ENCODE peak calls at places on chromosomes 7 and 10, in ten cellular contexts. V is fibroblast of lung, K is OCI-LY7, S is PC-3, F is neural progenitor cell, Q is tibial artery, P is BJ, U is foreskin fibroblast, O is astrocyte of the cerebellum, B is left ventricle myocardium inferior. C is an unnamed sample.

GRCh38 chr10:84783909-84784308 is 455.5 kb downstream of the CCSER2 start:
- DNase-seq in V (no peak), K (no peak), S (no peak), F (no peak), Q (no peak), P (no peak), U (no peak), O (no peak), B (no peak), C (no peak)

GRCh38 chr7:8923164-8923806 is 489.9 kb downstream of the NXPH1 start:
- DNase-seq in V (no peak), K (no peak), S (no peak), F (no peak), Q (no peak), P (no peak), U (no peak), O (no peak), B (no peak), C (no peak)

GRCh38 chr7:158467562-158467961 is 120.1 kb downstream of the PTPRN2 start:
- DNase-seq in V (no peak), K (no peak), S (no peak), F (no peak), Q (no peak), P (no peak), U (no peak), O (no peak), B (no peak), C (no peak)

GRCh38 chr10:34789993-34790506 is 25.0 kb downstream of the PARD3 start:
- DNase-seq in V (no peak), K (no peak), S (no peak), F (no peak), Q (no peak), P (no peak), U (no peak), O (no peak), B (no peak), C (no peak)

GRCh38 chr10:95356190-95356955 is 65.6 kb upstream of the PDLIM1 start:
- DNase-seq in V (no peak), K (no peak), S (no peak), F (no peak), Q (no peak), P (no peak), U (no peak), O (no peak), B (no peak), C (no peak)

GRCh38 chr7:86995052-86995725 is 64.3 kb downstream of the ELAPOR2 start:
- DNase-seq in V (peak), K (no peak), S (no peak), F (no peak), Q (no peak), P (no peak), U (no peak), O (no peak), B (no peak), C (no peak)

GRCh38 chr7:42237162-42237821 is at the start of gene GLI3:
- DNase-seq in V (peak), K (no peak), S (peak), F (peak), Q (peak), P (peak), U (peak), O (peak), B (peak), C (peak)

GRCh38 chr10:99976886-99977391 is 32.8 kb downstream of the DNMBP start:
- DNase-seq in V (peak), K (no peak), S (peak), F (no peak), Q (no peak), P (peak), U (peak), O (peak), B (no peak), C (peak)

GRCh38 chr10:117619200-117619599 is 76.7 kb downstream of the EMX2 start:
- DNase-seq in V (no peak), K (no peak), S (no peak), F (no peak), Q (no peak), P (no peak), U (no peak), O (no peak), B (no peak), C (no peak)

GRCh38 chr10:90712529-90712928 is 145.3 kb downstream of the HTR7 start:
- DNase-seq in V (no peak), K (no peak), S (no peak), F (no peak), Q (no peak), P (no peak), U (no peak), O (no peak), B (no peak), C (no peak)

GRCh38 chr10:113216068-113216467 is 266.0 kb downstream of the TCF7L2 start:
- DNase-seq in V (no peak), K (no peak), S (peak), F (peak), Q (no peak), P (no peak), U (no peak), O (no peak), B (no peak), C (no peak)
- TF ChIP-seq CTCF in V (peak), K (no peak), S (peak), F (peak), Q (no peak), P (peak), U (no peak), O (peak), B (no peak), C (peak)

GRCh38 chr10:98340946-98341345 is 73.0 kb upstream of the LOXL4 start:
- DNase-seq in V (peak), K (peak), S (no peak), F (no peak), Q (no peak), P (no peak), U (no peak), O (no peak), B (peak), C (peak)
- H3K4me3 ChIP-seq in V (no peak), K (no peak), S (no peak), F (no peak), Q (no peak), P (no peak), U (no peak), O (no peak), B (peak), C (no peak)

DNA sequence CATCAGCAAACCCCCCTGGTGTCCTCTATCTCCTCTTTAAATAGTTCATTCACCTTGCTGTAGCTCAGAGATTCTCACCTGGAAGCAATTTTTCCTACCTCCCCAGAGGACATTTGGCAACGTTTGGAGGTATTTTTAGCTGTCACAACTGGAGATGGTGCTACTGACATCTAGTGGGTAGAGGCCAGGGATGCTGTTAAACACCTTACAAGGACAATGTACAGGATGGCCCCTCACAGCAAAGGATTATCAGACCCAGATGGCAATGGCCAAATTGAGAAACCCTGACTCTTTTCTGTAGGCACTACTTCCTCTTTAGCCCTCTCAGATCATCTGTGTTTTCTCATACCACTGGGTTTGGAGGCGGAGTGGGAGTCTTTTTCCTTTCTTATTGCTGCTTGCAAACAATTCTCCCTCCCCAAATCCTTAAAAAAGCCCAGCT is 13.2 kb upstream of the TRA2A start:
- DNase-seq in V (peak), K (peak), S (peak), F (peak), Q (no peak), P (no peak), U (peak), O (no peak), B (no peak), C (peak)
- TF ChIP-seq CTCF in V (no peak), K (no peak), S (peak), F (peak), Q (no peak), P (peak), U (peak), O (peak), B (peak), C (peak)

DNA sequence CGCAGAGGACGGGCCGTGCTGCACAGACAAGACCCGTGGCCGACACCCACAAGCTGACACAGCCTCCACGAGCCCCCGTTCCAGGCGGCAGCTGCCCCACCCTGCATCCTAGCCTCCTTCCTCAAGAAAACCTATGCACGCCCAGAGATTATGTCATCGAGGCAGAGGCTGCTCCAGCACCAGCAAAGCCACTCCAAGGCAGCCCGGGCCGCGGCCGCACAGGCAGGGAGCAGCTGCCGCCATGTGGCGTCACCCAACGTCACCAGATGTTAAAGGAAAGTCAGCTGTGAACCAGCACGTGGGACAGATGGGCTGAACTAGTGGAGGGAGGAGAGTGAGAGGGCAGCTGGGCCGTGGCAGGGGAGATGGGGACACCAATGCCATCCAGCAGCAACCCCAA is 59.8 kb downstream of the STK32C start:
- DNase-seq in V (no peak), K (no peak), S (no peak), F (no peak), Q (no peak), P (no peak), U (no peak), O (no peak), B (no peak), C (no peak)
- H3K4me3 ChIP-seq in V (no peak), K (no peak), S (peak), F (no peak), Q (no peak), P (no peak), U (no peak), O (no peak), B (no peak), C (no peak)

GRCh38 chr7:36299223-36299760 is 90.4 kb upstream of the ANLN start:
- DNase-seq in V (no peak), K (no peak), S (no peak), F (no peak), Q (no peak), P (no peak), U (no peak), O (no peak), B (no peak), C (no peak)

GRCh38 chr7:36298145-36298544 is 91.5 kb upstream of the ANLN start:
- DNase-seq in V (no peak), K (no peak), S (no peak), F (no peak), Q (no peak), P (no peak), U (no peak), O (no peak), B (no peak), C (no peak)

GRCh38 chr7:36301914-36302771 is 87.5 kb upstream of the ANLN start:
- DNase-seq in V (no peak), K (no peak), S (peak), F (no peak), Q (peak), P (no peak), U (no peak), O (no peak), B (no peak), C (peak)

GRCh38 chr7:36300696-36301350 is 88.8 kb upstream of the ANLN start:
- DNase-seq in V (no peak), K (no peak), S (peak), F (peak), Q (peak), P (no peak), U (peak), O (no peak), B (no peak), C (no peak)

DNA sequence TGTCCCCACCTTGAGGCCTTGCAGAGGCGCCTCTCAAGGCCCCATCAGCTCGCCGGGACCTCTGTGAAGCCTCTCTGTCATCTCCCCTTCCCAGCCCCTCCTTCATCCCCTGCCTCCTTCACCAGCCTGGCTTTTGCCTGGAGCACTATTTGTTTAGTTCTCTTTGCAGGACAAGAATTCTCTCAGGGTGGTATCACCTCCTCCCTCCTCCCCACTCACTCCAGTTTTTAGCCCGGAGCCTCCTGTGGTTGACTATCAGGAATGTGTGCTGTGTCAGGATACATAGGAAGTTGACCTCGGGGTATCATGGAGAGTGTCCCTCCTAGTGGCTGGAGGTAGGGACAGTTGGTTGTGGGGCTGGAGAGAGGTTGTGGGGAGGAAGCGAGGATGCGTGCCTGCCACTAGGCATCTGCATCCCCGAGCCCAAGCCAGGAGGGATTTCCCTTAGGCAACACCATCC is 89.8 kb upstream of the ANLN start:
- DNase-seq in V (no peak), K (no peak), S (no peak), F (no peak), Q (peak), P (no peak), U (no peak), O (no peak), B (no peak), C (no peak)
- TF ChIP-seq CTCF in V (no peak), K (no peak), S (no peak), F (no peak), Q (no peak), P (no peak), U (no peak), O (no peak), B (no peak), C (no peak)

DNA sequence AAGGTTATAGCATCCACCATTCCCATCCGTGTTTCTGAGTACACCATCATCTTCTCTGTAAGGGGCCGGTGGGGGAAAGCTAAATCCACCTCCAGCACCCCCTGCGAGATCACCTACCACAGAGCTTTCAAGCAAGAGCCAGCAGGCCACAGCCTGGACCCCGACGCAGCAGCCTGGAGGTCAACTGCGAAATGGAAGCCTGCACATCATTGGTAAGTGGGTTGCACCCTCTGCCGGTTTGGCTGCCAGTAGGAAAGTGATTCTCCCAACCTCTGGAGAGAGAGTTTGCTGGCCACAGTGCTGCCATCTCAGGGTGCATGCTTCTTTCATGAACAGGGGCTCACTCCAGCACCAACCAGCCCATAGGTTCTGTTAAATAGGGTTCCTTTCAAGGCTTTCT is 81.7 kb downstream of the WIPF3 start:
- DNase-seq in V (no peak), K (no peak), S (no peak), F (no peak), Q (no peak), P (no peak), U (no peak), O (no peak), B (no peak), C (no peak)
- H3K4me3 ChIP-seq in V (no peak), K (no peak), S (no peak), F (no peak), Q (no peak), P (no peak), U (no peak), O (no peak), B (no peak), C (no peak)

GRCh38 chr10:123562387-123562786 is 103.8 kb upstream of the GPR26 start:
- DNase-seq in V (no peak), K (no peak), S (no peak), F (no peak), Q (no peak), P (no peak), U (no peak), O (no peak), B (no peak), C (no peak)
- TF ChIP-seq CTCF in V (no peak), K (no peak), S (no peak), F (no peak), Q (no peak), P (no peak), U (no peak), O (no peak), B (no peak), C (no peak)

C was measured in choroid plexus epithelial cell.